ENCODE peak calls at places on chromosome 13, in six cellular contexts. One of them, this sample, is unnamed.

GRCh38 chr13:38872693-38873092 is 117.9 kb downstream of the STOML3 start:
- DNase-seq in H1: peak; percentile 77
- DNase-seq in K562: peak; percentile 9
- DNase-seq in HepG2: peak; percentile 35
- DNase-seq in SK-N-SH: peak; percentile 41
- DNase-seq in HCT116: peak; percentile 42
- DNase-seq in this sample: peak; percentile 4

GRCh38 chr13:28140433-28141125 is 2.2 kb downstream of the PAN3 start:
- DNase-seq in HepG2: no peak
- DNase-seq in H1: no peak
- DNase-seq in HCT116: no peak
- DNase-seq in SK-N-SH: no peak
- DNase-seq in K562: no peak
- DNase-seq in this sample: no peak

GRCh38 chr13:58032676-58033440 is 401.3 kb downstream of the PCDH17 start:
- DNase-seq in K562: no peak
- DNase-seq in SK-N-SH: no peak
- DNase-seq in HCT116: no peak
- DNase-seq in HepG2: no peak
- DNase-seq in H1: no peak
- DNase-seq in this sample: no peak

GRCh38 chr13:91955546-91956355 is 557.3 kb downstream of the GPC5 start:
- DNase-seq in SK-N-SH: no peak
- DNase-seq in HepG2: no peak
- DNase-seq in K562: no peak
- DNase-seq in HCT116: no peak
- DNase-seq in H1: no peak
- DNase-seq in this sample: no peak

GRCh38 chr13:101728021-101728420 is 275.5 kb downstream of the ITGBL1 start:
- DNase-seq in H1: no peak
- DNase-seq in HepG2: no peak
- DNase-seq in K562: no peak
- DNase-seq in SK-N-SH: no peak
- DNase-seq in HCT116: no peak
- DNase-seq in this sample: no peak

GRCh38 chr13:113941571-113942191 is 32.2 kb downstream of the C13orf46 start:
- DNase-seq in HCT116: no peak
- DNase-seq in H1: no peak
- DNase-seq in HepG2: no peak
- DNase-seq in K562: no peak
- DNase-seq in SK-N-SH: peak; percentile 20
- DNase-seq in this sample: no peak

GRCh38 chr13:100347941-100348340 is 240.6 kb downstream of the GGACT start:
- DNase-seq in HCT116: peak; percentile 67
- DNase-seq in HepG2: no peak
- DNase-seq in K562: no peak
- DNase-seq in SK-N-SH: no peak
- DNase-seq in H1: no peak
- DNase-seq in this sample: no peak

GRCh38 chr13:48500652-48501197 is 32.2 kb downstream of the RCBTB2 start:
- DNase-seq in K562: no peak
- DNase-seq in HCT116: no peak
- DNase-seq in SK-N-SH: no peak
- DNase-seq in H1: no peak
- DNase-seq in HepG2: peak; percentile 41
- DNase-seq in this sample: no peak

GRCh38 chr13:40315416-40316064 is 350.9 kb downstream of the FOXO1 start:
- DNase-seq in HCT116: no peak
- DNase-seq in H1: no peak
- DNase-seq in SK-N-SH: no peak
- DNase-seq in K562: no peak
- DNase-seq in HepG2: no peak
- DNase-seq in this sample: no peak

GRCh38 chr13:20526664-20527063 is 1.0 kb upstream of the CRYL1 start:
- DNase-seq in SK-N-SH: no peak
- DNase-seq in HepG2: peak; percentile 20
- DNase-seq in H1: no peak
- DNase-seq in HCT116: no peak
- DNase-seq in K562: no peak
- DNase-seq in this sample: no peak

GRCh38 chr13:20534038-20534608 is 8.5 kb upstream of the CRYL1 start:
- DNase-seq in H1: no peak
- DNase-seq in SK-N-SH: no peak
- DNase-seq in K562: no peak
- DNase-seq in HCT116: no peak
- DNase-seq in HepG2: peak; percentile 73
- DNase-seq in this sample: no peak

GRCh38 chr13:20525601-20526544 is at the start of gene CRYL1:
- DNase-seq in SK-N-SH: peak; percentile 87
- DNase-seq in H1: peak; percentile 56
- DNase-seq in HCT116: no peak
- DNase-seq in HepG2: peak; percentile 31
- DNase-seq in K562: peak; percentile 88
- DNase-seq in this sample: peak; percentile 63

GRCh38 chr13:20525144-20525600 is 485 bp downstream of the CRYL1 start:
- DNase-seq in HCT116: no peak
- DNase-seq in SK-N-SH: no peak
- DNase-seq in H1: peak; percentile 77
- DNase-seq in K562: peak; percentile 15
- DNase-seq in HepG2: peak; percentile 15
- DNase-seq in this sample: peak; percentile 51

GRCh38 chr13:20528451-20528850 is 2.8 kb upstream of the CRYL1 start:
- DNase-seq in H1: no peak
- DNase-seq in HepG2: no peak
- DNase-seq in K562: no peak
- DNase-seq in SK-N-SH: no peak
- DNase-seq in HCT116: no peak
- DNase-seq in this sample: no peak
- TF ChIP-seq JUND in H1: no peak
- TF ChIP-seq JUND in HepG2: no peak
- TF ChIP-seq JUND in K562: no peak
- TF ChIP-seq JUND in SK-N-SH: no peak
- TF ChIP-seq JUND in HCT116: no peak
- TF ChIP-seq JUND in this sample: no peak

GRCh38 chr13:51453308-51453958 is 597 bp upstream of the INTS6 start:
- DNase-seq in SK-N-SH: peak; percentile 84
- DNase-seq in HepG2: peak; percentile 90
- DNase-seq in H1: no peak
- DNase-seq in K562: peak; percentile 62
- DNase-seq in HCT116: no peak
- DNase-seq in this sample: no peak
- TF ChIP-seq JUND in SK-N-SH: no peak
- TF ChIP-seq JUND in HepG2: no peak
- TF ChIP-seq JUND in H1: no peak
- TF ChIP-seq JUND in K562: no peak
- TF ChIP-seq JUND in HCT116: no peak
- TF ChIP-seq JUND in this sample: no peak

DNA sequence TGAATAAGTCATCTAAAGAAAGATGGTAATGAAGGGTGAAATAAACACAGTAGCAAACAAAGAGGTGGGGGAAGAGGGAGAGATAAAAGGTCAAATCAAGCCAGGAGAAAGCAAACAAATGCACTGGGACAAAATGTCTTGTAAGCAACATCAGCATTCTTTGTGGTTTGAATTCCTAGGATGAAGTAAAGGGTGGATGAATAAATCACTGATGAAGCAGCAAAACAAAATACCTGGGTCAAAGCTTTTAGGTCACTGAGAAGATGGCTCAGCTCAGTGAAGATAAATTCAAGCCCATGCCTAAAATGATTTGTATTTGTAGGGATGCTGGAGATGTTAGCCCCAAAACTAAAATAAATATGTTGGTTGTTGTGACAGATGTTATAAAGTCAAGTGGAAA is 86.5 kb upstream of the FBXL3 start:
- DNase-seq in HepG2: no peak
- DNase-seq in H1: no peak
- DNase-seq in SK-N-SH: no peak
- DNase-seq in K562: no peak
- DNase-seq in HCT116: no peak
- DNase-seq in this sample: no peak
- TF ChIP-seq JUND in HepG2: no peak
- TF ChIP-seq JUND in H1: no peak
- TF ChIP-seq JUND in SK-N-SH: no peak
- TF ChIP-seq JUND in K562: no peak
- TF ChIP-seq JUND in HCT116: no peak
- TF ChIP-seq JUND in this sample: no peak

GRCh38 chr13:31042084-31042483 is 109.6 kb downstream of the TEX26 start:
- DNase-seq in H1: no peak
- DNase-seq in HCT116: no peak
- DNase-seq in K562: no peak
- DNase-seq in SK-N-SH: no peak
- DNase-seq in HepG2: no peak
- DNase-seq in this sample: no peak
- TF ChIP-seq JUND in H1: no peak
- TF ChIP-seq JUND in HCT116: no peak
- TF ChIP-seq JUND in K562: no peak
- TF ChIP-seq JUND in SK-N-SH: no peak
- TF ChIP-seq JUND in HepG2: no peak
- TF ChIP-seq JUND in this sample: no peak

GRCh38 chr13:73672492-73672891 is 461.7 kb downstream of the KLF12 start:
- DNase-seq in SK-N-SH: no peak
- DNase-seq in HCT116: no peak
- DNase-seq in H1: no peak
- DNase-seq in K562: no peak
- DNase-seq in HepG2: peak; percentile 2
- DNase-seq in this sample: no peak
- TF ChIP-seq JUND in SK-N-SH: no peak
- TF ChIP-seq JUND in HCT116: no peak
- TF ChIP-seq JUND in H1: no peak
- TF ChIP-seq JUND in K562: no peak
- TF ChIP-seq JUND in HepG2: no peak
- TF ChIP-seq JUND in this sample: no peak

GRCh38 chr13:34748078-34748477 is 194.0 kb upstream of the NBEA start:
- DNase-seq in SK-N-SH: no peak
- DNase-seq in HCT116: no peak
- DNase-seq in K562: no peak
- DNase-seq in HepG2: no peak
- DNase-seq in H1: no peak
- DNase-seq in this sample: no peak
- TF ChIP-seq JUND in SK-N-SH: no peak
- TF ChIP-seq JUND in HCT116: no peak
- TF ChIP-seq JUND in K562: no peak
- TF ChIP-seq JUND in HepG2: no peak
- TF ChIP-seq JUND in H1: no peak
- TF ChIP-seq JUND in this sample: no peak

GRCh38 chr13:68467160-68467559 is 1237.0 kb upstream of the PCDH9 start:
- DNase-seq in HCT116: no peak
- DNase-seq in H1: no peak
- DNase-seq in HepG2: no peak
- DNase-seq in K562: no peak
- DNase-seq in SK-N-SH: no peak
- DNase-seq in this sample: no peak
- TF ChIP-seq JUND in HCT116: no peak
- TF ChIP-seq JUND in H1: no peak
- TF ChIP-seq JUND in HepG2: no peak
- TF ChIP-seq JUND in K562: no peak
- TF ChIP-seq JUND in SK-N-SH: no peak
- TF ChIP-seq JUND in this sample: no peak

GRCh38 chr13:21435231-21435630 is 23.9 kb downstream of the ZDHHC20 start:
- DNase-seq in K562: no peak
- DNase-seq in HCT116: no peak
- DNase-seq in H1: no peak
- DNase-seq in SK-N-SH: no peak
- DNase-seq in HepG2: no peak
- DNase-seq in this sample: no peak
- TF ChIP-seq JUND in K562: no peak
- TF ChIP-seq JUND in HCT116: no peak
- TF ChIP-seq JUND in H1: no peak
- TF ChIP-seq JUND in SK-N-SH: no peak
- TF ChIP-seq JUND in HepG2: no peak
- TF ChIP-seq JUND in this sample: no peak

GRCh38 chr13:51479199-51479523 is 26.3 kb upstream of the INTS6 start:
- DNase-seq in K562: no peak
- DNase-seq in SK-N-SH: no peak
- DNase-seq in HCT116: no peak
- DNase-seq in HepG2: peak; percentile 51
- DNase-seq in H1: no peak
- DNase-seq in this sample: no peak
- TF ChIP-seq JUND in K562: no peak
- TF ChIP-seq JUND in SK-N-SH: peak; percentile 83
- TF ChIP-seq JUND in HCT116: peak; percentile 44
- TF ChIP-seq JUND in HepG2: no peak
- TF ChIP-seq JUND in H1: no peak
- TF ChIP-seq JUND in this sample: no peak

GRCh38 chr13:90089051-90089450 is 1258.4 kb upstream of the MIR17HG start:
- DNase-seq in H1: no peak
- DNase-seq in HepG2: no peak
- DNase-seq in HCT116: no peak
- DNase-seq in SK-N-SH: no peak
- DNase-seq in K562: no peak
- DNase-seq in this sample: no peak
- TF ChIP-seq JUND in H1: no peak
- TF ChIP-seq JUND in HepG2: no peak
- TF ChIP-seq JUND in HCT116: no peak
- TF ChIP-seq JUND in SK-N-SH: no peak
- TF ChIP-seq JUND in K562: no peak
- TF ChIP-seq JUND in this sample: no peak

This sample was measured in T47D.